ENCODE peak calls at places on chromosomes 4 and X, in six cellular contexts. X, V, M, D, Z and A are unnamed samples.
A peak's percentile ranks its signal among the peaks of the same experiment; 100 is the strongest.

GRCh38 chr4:173176010-173176409 is 7.4 kb downstream of the GALNT7 start:
- DNase-seq in Z (no peak), M (no peak), V (no peak), X (no peak), D (no peak), A (no peak)

GRCh38 chrX:133337250-133337649 is 78.0 kb downstream of the GPC4 start:
- DNase-seq in V (no peak), X (no peak), D (peak; percentile 85), Z (peak; percentile 51), M (no peak), A (no peak)

GRCh38 chr4:100165809-100166208 is 24.5 kb downstream of the DDIT4L start:
- DNase-seq in V (no peak), M (no peak), Z (no peak), X (no peak), D (no peak), A (no peak)

GRCh38 chr4:74675673-74676279 is 118.5 kb downstream of the BTC start:
- DNase-seq in V (no peak), X (no peak), Z (no peak), D (peak; percentile 42), M (no peak), A (no peak)

GRCh38 chrX:118254611-118255010 is 91.3 kb upstream of the WDR44 start:
- DNase-seq in V (no peak), M (no peak), D (peak; percentile 60), Z (no peak), X (no peak), A (peak; percentile 45)

GRCh38 chrX:40749874-40750273 is 14.5 kb upstream of the MED14 start:
- DNase-seq in Z (no peak), X (no peak), V (no peak), D (no peak), M (no peak), A (no peak)

GRCh38 chr4:168604496-168605373 is 107.9 kb downstream of the PALLD start:
- DNase-seq in V (peak; percentile 32), M (no peak), Z (peak; percentile 29), X (no peak), D (no peak), A (no peak)

GRCh38 chr4:2259541-2260267 is 2.2 kb downstream of the MXD4 start:
- DNase-seq in M (peak; percentile 46), Z (peak; percentile 12), D (peak; percentile 10), X (peak; percentile 76), V (no peak), A (peak; percentile 45)

GRCh38 chr4:23238848-23239247 is 546.1 kb downstream of the GBA3 start:
- DNase-seq in M (no peak), X (no peak), Z (no peak), V (no peak), D (no peak), A (no peak)

GRCh38 chr4:1113311-1114009 is at the start of gene RNF212:
- DNase-seq in Z (peak; percentile 49), X (no peak), D (peak; percentile 47), V (peak; percentile 32), M (no peak), A (no peak)

GRCh38 chrX:48747415-48748026 is 14.0 kb upstream of the GLOD5 start:
- DNase-seq in V (no peak), Z (no peak), D (no peak), X (no peak), M (no peak), A (no peak)

GRCh38 chrX:136262241-136262640 is 11.0 kb upstream of the MAP7D3 start:
- DNase-seq in X (no peak), D (no peak), Z (peak; percentile 28), M (no peak), V (no peak), A (no peak)

GRCh38 chr4:10288830-10289533 is 168.2 kb downstream of the ZNF518B start:
- DNase-seq in V (no peak), M (no peak), X (no peak), D (no peak), Z (no peak), A (no peak)

GRCh38 chr4:13872145-13872544 is 244.6 kb upstream of the BOD1L1 start:
- DNase-seq in V (no peak), D (no peak), Z (no peak), X (no peak), M (no peak), A (no peak)

GRCh38 chr4:3572363-3572762 is 40.1 kb upstream of the LRPAP1 start:
- DNase-seq in Z (no peak), M (no peak), V (no peak), D (no peak), X (no peak), A (no peak)

GRCh38 chr4:1449475-1449832 is 43.2 kb upstream of the NKX1-1 start:
- DNase-seq in D (no peak), M (peak; percentile 34), Z (no peak), V (no peak), X (no peak), A (no peak)

GRCh38 chrX:136148391-136148790 is 1.1 kb downstream of the FHL1 start:
- DNase-seq in V (no peak), D (no peak), M (no peak), X (no peak), Z (no peak), A (no peak)

GRCh38 chrX:11470231-11470630 is 177.0 kb downstream of the AMELX start:
- DNase-seq in V (no peak), M (no peak), D (no peak), X (no peak), Z (no peak), A (no peak)

GRCh38 chrX:3638280-3638873 is 75.1 kb downstream of the PRKX start:
- DNase-seq in Z (no peak), D (peak; percentile 43), M (peak; percentile 44), V (peak; percentile 34), X (no peak), A (peak; percentile 38)

GRCh38 chr4:9804918-9805317 is 23.5 kb downstream of the DRD5 start:
- DNase-seq in M (no peak), V (no peak), D (no peak), Z (no peak), X (no peak), A (no peak)

GRCh38 chr4:130395871-130396270 is 1299.9 kb downstream of the C4orf33 start:
- DNase-seq in V (no peak), Z (no peak), M (no peak), X (no peak), D (no peak), A (no peak)

GRCh38 chr4:15657366-15657765 is 2.2 kb upstream of the FBXL5 start:
- DNase-seq in M (no peak), V (no peak), D (no peak), Z (no peak), X (no peak), A (no peak)

GRCh38 chr4:33071552-33071951 is 2351.4 kb downstream of the PCDH7 start:
- DNase-seq in X (no peak), M (no peak), V (no peak), D (no peak), Z (no peak), A (no peak)

GRCh38 chr4:683982-684571 is 4.9 kb downstream of the SLC49A3 start:
- DNase-seq in X (peak; percentile 86), Z (no peak), M (peak; percentile 80), V (peak; percentile 85), D (peak; percentile 58), A (peak; percentile 52)

GRCh38 chr4:121736735-121737351 is 28.1 kb downstream of the SMIM43 start:
- DNase-seq in M (no peak), D (peak; percentile 23), V (no peak), Z (peak; percentile 18), X (no peak), A (no peak)

GRCh38 chrX:150032742-150033141 is 94.5 kb upstream of the EOLA2 start:
- DNase-seq in D (no peak), V (no peak), M (no peak), X (no peak), Z (no peak), A (no peak)

GRCh38 chrX:150028692-150029091 is 90.4 kb upstream of the EOLA2 start:
- DNase-seq in D (no peak), X (no peak), Z (no peak), V (no peak), M (no peak), A (no peak)
- H3K4me3 ChIP-seq in D (no peak overlapping the region), X (no peak overlapping the region), Z (no peak overlapping the region), V (no peak overlapping the region), M (no peak overlapping the region), A (no peak overlapping the region)

GRCh38 chrX:104151037-104151436 is 5.8 kb downstream of the SLC25A53 start:
- DNase-seq in D (no peak), Z (no peak), M (no peak), X (no peak), V (no peak), A (no peak)

GRCh38 chrX:104156630-104157529 is at the start of gene SLC25A53:
- DNase-seq in X (peak; percentile 87), M (peak; percentile 81), V (peak; percentile 82), Z (peak; percentile 64), D (peak; percentile 75), A (peak; percentile 79)
- TF ChIP-seq POLR2A in X (peak; percentile 28), M (peak; percentile 59), V (peak; percentile 23), Z (peak; percentile 43), D (peak; percentile 75), A (peak; percentile 42)

GRCh38 chrX:45401923-45402322 is 201.2 kb upstream of the DIPK2B start:
- DNase-seq in X (no peak), V (no peak), Z (no peak), M (no peak), D (no peak), A (no peak)
- H3K4me3 ChIP-seq in X (no peak overlapping the region), V (no peak overlapping the region), Z (no peak overlapping the region), M (no peak overlapping the region), D (no peak overlapping the region), A (no peak overlapping the region)

GRCh38 chr4:122917731-122918130 is 4.7 kb downstream of the NUDT6 start:
- DNase-seq in Z (no peak), D (no peak), V (no peak), M (no peak), X (no peak), A (no peak)

GRCh38 chr4:122922877-122923511 is 597 bp upstream of the NUDT6 start:
- DNase-seq in V (peak; percentile 83), Z (peak; percentile 73), M (peak; percentile 84), D (peak; percentile 73), X (peak; percentile 90), A (peak; percentile 82)

GRCh38 chr4:122921300-122921699 is 1.1 kb downstream of the NUDT6 start:
- DNase-seq in Z (no peak), D (no peak), V (no peak), M (no peak), X (no peak), A (no peak)

GRCh38 chr4:122920473-122920872 is 1.9 kb downstream of the NUDT6 start:
- DNase-seq in D (no peak), M (no peak), Z (no peak), V (no peak), X (no peak), A (no peak)

DNA sequence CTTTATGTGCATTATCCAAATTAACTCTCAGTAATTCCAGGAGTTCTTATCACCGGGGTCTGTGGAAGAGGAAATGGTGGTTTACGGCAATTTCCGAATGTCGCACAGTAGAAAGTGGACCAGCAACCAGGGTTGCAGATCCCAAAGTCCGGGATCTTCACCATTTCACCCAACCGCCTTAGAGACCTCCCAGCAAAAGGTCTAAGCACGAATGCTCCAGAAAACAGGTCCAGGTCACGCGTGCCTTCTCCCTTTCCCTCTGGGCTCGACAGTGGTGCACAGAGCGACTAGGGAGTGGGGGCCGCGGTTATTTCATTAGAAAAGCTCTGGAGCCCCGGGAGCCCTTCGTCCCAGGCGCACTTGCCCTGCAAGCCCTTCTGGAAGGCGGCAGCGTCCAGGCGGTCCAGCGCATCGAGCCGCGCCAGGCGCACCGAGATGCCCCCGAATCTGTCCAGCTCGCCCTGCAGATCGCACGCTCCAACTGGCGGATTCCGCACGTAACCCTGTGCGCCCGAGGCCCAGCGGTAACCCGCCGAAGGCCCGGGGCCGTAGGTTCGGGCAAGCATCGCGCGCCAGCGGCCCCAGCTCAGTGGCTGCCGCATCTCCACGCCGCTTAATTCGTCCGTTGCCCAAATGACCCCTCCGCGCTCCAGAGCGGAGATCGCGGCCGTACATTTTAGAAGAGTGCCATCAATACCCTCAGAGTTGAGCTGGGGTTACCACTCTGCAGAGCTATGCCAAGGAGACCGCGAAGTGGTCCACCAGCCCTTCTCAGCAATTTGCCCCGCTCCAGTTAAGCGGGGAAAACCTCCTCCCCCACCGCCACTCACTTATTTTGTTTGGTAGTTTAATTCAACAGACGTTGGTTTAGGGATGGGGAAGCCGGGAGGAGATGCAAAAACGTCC is at the start of gene NUDT6:
- DNase-seq in M (peak; percentile 65), V (peak; percentile 70), Z (peak; percentile 46), X (peak; percentile 82), D (peak; percentile 49), A (peak; percentile 83)
- TF ChIP-seq POLR2A in M (no peak), V (no peak), Z (no peak), X (no peak), D (peak; percentile 12), A (peak; percentile 18)